ENCODE peak calls at places on chromosomes 16 and 17, in ten cellular contexts. N is H1, J is fibroblast of lung, L is K562, X is H9, Z is PC-3, V is GM23248, I is SK-N-SH, E is neuronal stem cell, R is mesenchymal stem cell. C is an unnamed sample.

GRCh38 chr17:45370949-45371413 is 54.2 kb upstream of the MAP3K14 start:
- DNase-seq in X (peak; percentile 30), E (no peak), N (no peak), Z (peak; percentile 31), V (peak; percentile 19), R (peak; percentile 24), I (no peak), L (no peak), J (peak; percentile 47), C (no peak)

GRCh38 chr16:87664792-87665191 is 62.5 kb downstream of the JPH3 start:
- DNase-seq in X (no peak), L (no peak), Z (no peak), I (no peak), E (no peak), N (no peak), V (no peak), R (no peak), J (no peak), C (no peak)

GRCh38 chr16:71629617-71630016 is 3.6 kb downstream of the MARVELD3 start:
- DNase-seq in V (no peak), L (no peak), J (no peak), I (no peak), R (no peak), X (no peak), E (no peak), N (no peak), Z (no peak), C (peak; percentile 45)

GRCh38 chr16:285146-286055 is 2.4 kb downstream of the PDIA2 start:
- DNase-seq in I (no peak), N (no peak), X (no peak), J (no peak), E (no peak), R (no peak), L (no peak), V (no peak), Z (no peak), C (no peak)

GRCh38 chr17:30161601-30162000 is 45.0 kb downstream of the NSRP1 start:
- DNase-seq in J (no peak), R (no peak), X (no peak), V (peak; percentile 12), Z (no peak), L (no peak), I (no peak), N (no peak), E (no peak), C (no peak)

GRCh38 chr16:89739383-89739782 is 18.0 kb downstream of the ZNF276 start:
- DNase-seq in I (no peak), E (no peak), N (no peak), L (no peak), J (no peak), X (no peak), V (no peak), Z (no peak), R (no peak), C (no peak)

GRCh38 chr16:86452451-86452850 is 57.9 kb upstream of the FOXF1 start:
- DNase-seq in J (peak; percentile 66), L (no peak), I (no peak), N (no peak), X (no peak), Z (no peak), R (no peak), V (peak; percentile 61), E (no peak), C (no peak)

GRCh38 chr16:87963400-87963799 is 12.2 kb downstream of the BANP start:
- DNase-seq in E (no peak), I (no peak), Z (peak; percentile 50), X (no peak), J (peak; percentile 94), R (peak; percentile 78), L (no peak), V (peak; percentile 97), N (no peak), C (no peak)

GRCh38 chr17:57478433-57478832 is 222.1 kb downstream of the MSI2 start:
- DNase-seq in N (no peak), R (peak; percentile 60), E (no peak), L (no peak), J (peak; percentile 96), I (no peak), V (no peak), Z (no peak), X (no peak), C (no peak)

GRCh38 chr17:57480438-57481196 is 224.3 kb downstream of the MSI2 start:
- DNase-seq in J (peak; percentile 93), X (no peak), R (peak; percentile 92), V (peak; percentile 86), L (no peak), I (peak; percentile 61), N (no peak), E (no peak), Z (peak; percentile 84), C (no peak)

GRCh38 chr17:57481901-57482300 is 225.6 kb downstream of the MSI2 start:
- DNase-seq in V (peak; percentile 96), E (no peak), Z (peak; percentile 13), X (no peak), R (peak; percentile 99), L (peak; percentile 32), J (peak; percentile 100), N (no peak), I (no peak), C (no peak)

GRCh38 chr17:57477483-57478357 is 221.4 kb downstream of the MSI2 start:
- DNase-seq in E (no peak), L (no peak), I (no peak), Z (no peak), R (no peak), J (no peak), V (no peak), N (no peak), X (no peak), C (no peak)

DNA sequence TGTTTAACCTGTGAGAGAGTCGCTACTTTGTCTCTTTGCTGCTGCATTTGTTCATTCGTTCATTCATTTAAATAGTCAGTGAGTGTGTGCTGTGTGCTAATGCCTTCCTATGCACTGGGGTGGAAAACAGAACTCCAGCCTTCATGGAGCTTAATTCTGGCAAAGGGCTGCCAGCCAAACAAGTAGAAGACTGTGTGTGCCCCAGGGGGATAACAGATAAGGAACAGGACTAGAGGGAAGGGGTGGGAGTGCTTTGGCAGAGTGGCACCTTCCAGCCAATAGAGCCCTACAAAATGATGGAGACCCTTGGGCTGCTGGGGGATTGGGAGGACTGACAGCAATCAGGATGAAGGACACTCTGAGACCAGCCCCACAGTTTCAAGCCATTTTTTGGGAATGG is 222.5 kb downstream of the MSI2 start:
- DNase-seq in J (no peak), E (no peak), X (no peak), Z (no peak), N (no peak), L (no peak), R (no peak), V (no peak), I (no peak), C (no peak)
- H3K4me1 ChIP-seq in J (no peaks in the 10 kb centered on the region), E (peaks cover 29% of the 10 kb centered on the region), X (peaks cover 12% of the 10 kb centered on the region), Z (peaks cover 16% of the 10 kb centered on the region), N (peaks cover 15% of the 10 kb centered on the region), L (peaks cover 4% of the 10 kb centered on the region), R (peaks cover 9% of the 10 kb centered on the region), V (peaks cover 43% of the 10 kb centered on the region), I (peaks cover 49% of the 10 kb centered on the region), C (no peaks in the 10 kb centered on the region)

DNA sequence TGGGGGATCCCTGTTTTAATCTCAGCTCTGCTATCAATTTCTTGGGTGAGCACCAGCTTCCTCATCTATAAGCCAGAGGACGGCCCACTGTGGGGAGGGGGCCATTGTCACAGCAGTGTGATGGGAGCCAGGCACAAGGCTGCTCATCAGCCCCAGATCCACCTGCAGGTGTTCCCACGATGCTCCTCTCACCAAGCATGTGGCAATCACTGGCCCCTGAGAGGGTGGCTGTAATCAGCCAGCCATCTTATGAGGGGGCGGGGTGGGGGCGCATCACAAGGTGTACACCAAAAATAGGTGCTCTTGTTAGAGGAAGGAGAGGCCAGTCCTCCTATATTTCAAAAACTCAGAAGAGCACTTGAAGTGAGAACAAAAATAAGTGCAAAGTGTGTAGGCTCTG is 31.2 kb downstream of the HNF1B start:
- DNase-seq in I (no peak), N (no peak), L (no peak), Z (no peak), J (no peak), V (no peak), R (no peak), X (no peak), E (no peak), C (no peak)
- H3K9ac ChIP-seq in I (no peak overlapping the region), N (no peak overlapping the region), L (no peak overlapping the region), Z (no peak overlapping the region), J (no peak overlapping the region), V (no peak overlapping the region), R (no peak overlapping the region), X (no peak overlapping the region), E (no peak overlapping the region), C (no peak overlapping the region)

DNA sequence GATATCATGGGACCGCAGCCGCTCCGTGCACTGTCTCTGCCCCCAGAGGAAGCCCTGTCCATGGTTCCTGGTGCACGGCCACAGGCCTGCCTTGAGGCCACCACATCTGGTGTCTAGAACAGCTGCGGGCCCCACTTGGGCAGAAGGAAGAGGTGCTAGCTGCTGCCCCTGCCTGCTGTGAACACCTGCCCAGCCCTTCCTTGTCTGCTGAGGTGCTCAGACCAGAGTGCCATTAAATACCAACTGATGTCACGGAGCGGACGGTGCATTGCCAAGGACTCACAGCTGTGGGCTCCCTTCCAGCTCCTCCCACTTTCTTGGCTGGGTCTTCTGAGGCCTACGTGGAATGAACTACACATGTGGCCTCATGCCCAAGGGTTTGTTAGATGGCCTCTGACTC is 146.1 kb downstream of the RAB11FIP4 start:
- DNase-seq in J (peak; percentile 63), I (no peak), Z (no peak), R (no peak), L (no peak), X (peak; percentile 30), E (no peak), V (peak; percentile 80), N (no peak), C (no peak)
- H3K27ac ChIP-seq in J (no peak overlapping the region), I (no peak overlapping the region), Z (no peak overlapping the region), R (no peak overlapping the region), L (no peak overlapping the region), X (no peak overlapping the region), E (no peak overlapping the region), V (no peak overlapping the region), N (no peak overlapping the region), C (no peak overlapping the region)

GRCh38 chr16:54929090-54930033 is 1.3 kb upstream of the IRX5 start:
- DNase-seq in E (peak; percentile 100), L (peak; percentile 91), X (peak; percentile 99), I (peak; percentile 92), J (peak; percentile 97), Z (peak; percentile 74), R (peak; percentile 98), V (peak; percentile 99), N (peak; percentile 100), C (peak; percentile 100)

GRCh38 chr16:54928421-54929089 is 2.1 kb upstream of the IRX5 start:
- DNase-seq in V (peak; percentile 83), E (peak; percentile 30), J (peak; percentile 33), I (peak; percentile 80), L (peak; percentile 70), N (peak; percentile 55), R (peak; percentile 34), Z (no peak), X (peak; percentile 37), C (no peak)

GRCh38 chr16:54931041-54931756 is 534 bp downstream of the IRX5 start:
- DNase-seq in L (peak; percentile 36), Z (no peak), R (peak; percentile 37), V (peak; percentile 84), N (peak; percentile 75), X (peak; percentile 50), J (peak; percentile 53), I (peak; percentile 75), E (peak; percentile 21), C (no peak)

GRCh38 chr16:54931757-54932660 is 1.3 kb downstream of the IRX5 start:
- DNase-seq in E (no peak), N (peak; percentile 63), J (peak; percentile 34), I (peak; percentile 53), Z (no peak), R (no peak), X (no peak), V (peak; percentile 71), L (no peak), C (no peak)

DNA sequence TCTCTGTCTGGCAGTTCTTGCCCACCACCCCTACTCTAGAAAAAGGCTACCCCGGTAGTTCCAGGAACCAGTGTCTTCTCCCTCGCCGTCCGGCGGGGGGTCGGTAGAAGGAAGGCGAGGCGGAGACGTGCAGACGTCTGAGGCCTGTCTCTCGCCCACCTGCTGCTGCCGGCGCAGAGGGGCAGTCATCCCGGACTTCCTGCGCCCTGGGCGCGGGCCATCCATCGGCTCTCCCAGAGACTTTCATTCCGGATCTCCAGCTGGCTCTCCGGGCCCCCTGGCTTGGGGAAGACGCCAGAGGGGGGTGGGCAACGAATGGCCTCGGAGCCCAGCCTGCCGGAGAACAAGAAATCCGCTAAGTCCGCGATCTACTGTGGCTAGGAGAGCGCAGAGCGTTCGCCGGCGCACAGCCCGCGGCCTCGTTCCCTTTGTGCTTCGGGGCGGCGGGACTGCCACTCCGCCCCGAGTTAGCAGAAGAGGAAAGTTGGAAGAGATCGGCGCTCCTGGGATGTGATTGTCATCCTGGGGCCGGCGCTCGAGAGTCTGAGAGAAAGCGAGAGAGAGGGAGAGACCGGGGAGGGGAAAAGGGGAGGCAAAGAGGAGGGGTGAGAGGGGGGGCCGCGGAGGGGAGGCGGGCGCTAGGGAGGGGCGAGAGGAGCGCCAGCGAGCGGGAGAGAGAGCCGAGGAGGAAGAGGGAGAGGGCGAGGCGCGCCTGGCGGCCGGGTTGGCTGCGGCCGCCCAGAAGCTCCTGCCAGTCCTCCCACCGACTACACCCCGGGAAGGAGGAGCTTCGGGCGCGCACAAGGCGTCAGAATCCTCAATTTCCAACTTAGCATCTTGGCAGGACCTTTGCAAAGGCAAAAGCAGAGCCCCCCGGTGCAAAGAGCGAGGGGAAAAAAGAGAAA is at the start of gene IRX5:
- DNase-seq in I (peak; percentile 92), N (peak; percentile 84), V (peak; percentile 98), J (peak; percentile 98), R (peak; percentile 94), X (peak; percentile 94), L (peak; percentile 83), E (peak; percentile 91), Z (peak; percentile 12), C (peak; percentile 80)
- H3K4me1 ChIP-seq in I (no peaks in the 10 kb centered on the region), N (peaks cover 22% of the 10 kb centered on the region), V (peaks cover 21% of the 10 kb centered on the region), J (peaks cover 2% of the 10 kb centered on the region), R (peaks cover 25% of the 10 kb centered on the region), X (no peaks in the 10 kb centered on the region), L (peaks cover 37% of the 10 kb centered on the region), E (peaks cover 17% of the 10 kb centered on the region), Z (peaks cover 9% of the 10 kb centered on the region), C (peaks cover 16% of the 10 kb centered on the region)

C was measured in colonic mucosa.